ENCODE peak calls at places on chromosome 5, in nine cellular contexts. V is posterior vena cava; R is NCI-H1092 treated with DMSO at 0.1 percent for 48 hours; Q is GM10248; L is neural progenitor cell; D is WERI-Rb-1; O is stimulated activated CD4-positive, alpha-beta T cell treated with anti-CD3 and anti-CD28 coated beads, Interleukin-15, amount 100 ng/mL, for 1 hour; F is LoVo; N is DMS153. U is an unnamed sample.

GRCh38 chr5:80192507-80193241 is 63.2 kb downstream of the SERINC5 start:
- DNase-seq in V (no peak), R (no peak), Q (no peak), L (peak; percentile 39), D (no peak), O (no peak), F (no peak), N (no peak), U (no peak)

GRCh38 chr5:8993031-8993430 is 552.8 kb downstream of the SEMA5A start:
- DNase-seq in V (no peak), R (no peak), Q (no peak), L (peak; percentile 42), D (no peak), O (no peak), F (peak; percentile 13), N (no peak), U (peak; percentile 13)

GRCh38 chr5:79727722-79728355 is 38.2 kb downstream of the CMYA5 start:
- DNase-seq in V (no peak), R (no peak), Q (no peak), L (no peak), D (no peak), O (no peak), F (no peak), N (no peak), U (no peak)

GRCh38 chr5:14809369-14810144 is 62.0 kb downstream of the ANKH start:
- DNase-seq in V (peak; percentile 83), R (no peak), Q (peak; percentile 75), L (no peak), D (no peak), O (peak; percentile 43), F (peak; percentile 46), N (no peak), U (peak; percentile 98)

GRCh38 chr5:126594676-126595485 is at the start of gene ALDH7A1:
- DNase-seq in V (peak; percentile 97), R (peak; percentile 91), Q (peak; percentile 62), L (peak; percentile 98), D (peak; percentile 97), O (no peak), F (peak; percentile 93), N (peak; percentile 24), U (peak; percentile 35)

GRCh38 chr5:107393846-107394245 is 276.9 kb downstream of the EFNA5 start:
- DNase-seq in V (no peak), R (no peak), Q (no peak), L (no peak), D (no peak), O (no peak), F (no peak), N (no peak), U (no peak)

GRCh38 chr5:40842351-40842750 is 1.2 kb downstream of the CARD6 start:
- DNase-seq in V (no peak), R (no peak), Q (no peak), L (no peak), D (no peak), O (no peak), F (no peak), N (no peak), U (no peak)

GRCh38 chr5:2003690-2004365 is 121.1 kb upstream of the IRX4 start:
- DNase-seq in V (no peak), R (no peak), Q (no peak), L (no peak), D (no peak), O (no peak), F (no peak), N (no peak), U (no peak)

GRCh38 chr5:157322581-157322980 is 56.7 kb downstream of the CYFIP2 start:
- DNase-seq in V (no peak), R (no peak), Q (no peak), L (no peak), D (no peak), O (no peak), F (no peak), N (no peak), U (no peak)

GRCh38 chr5:108025957-108026356 is 355.2 kb upstream of the EFNA5 start:
- DNase-seq in V (no peak), R (no peak), Q (no peak), L (no peak), D (no peak), O (no peak), F (no peak), N (no peak), U (no peak)

GRCh38 chr5:60178101-60178500 is 284.6 kb upstream of the PDE4D start:
- DNase-seq in V (no peak), R (no peak), Q (no peak), L (no peak), D (no peak), O (no peak), F (no peak), N (no peak), U (no peak)

GRCh38 chr5:110040178-110040577 is 350.5 kb downstream of the MAN2A1 start:
- DNase-seq in V (no peak), R (no peak), Q (no peak), L (no peak), D (no peak), O (no peak), F (no peak), N (no peak), U (no peak)

GRCh38 chr5:135310328-135310989 is 88.6 kb downstream of the MACROH2A1 start:
- DNase-seq in V (no peak), R (no peak), Q (no peak), L (no peak), D (no peak), O (no peak), F (no peak), N (no peak), U (no peak)

GRCh38 chr5:22531986-22532385 is 321.2 kb downstream of the CDH12 start:
- DNase-seq in V (no peak), R (no peak), Q (no peak), L (no peak), D (no peak), O (no peak), F (no peak), N (no peak), U (no peak)

GRCh38 chr5:138542120-138542955 is 698 bp downstream of the ETF1 start:
- DNase-seq in V (peak; percentile 84), R (no peak), Q (no peak), L (peak; percentile 4), D (no peak), O (no peak), F (no peak), N (no peak), U (peak; percentile 43)

GRCh38 chr5:180631549-180632392 is 17.6 kb downstream of the FLT4 start:
- DNase-seq in V (no peak), R (peak; percentile 52), Q (no peak), L (peak; percentile 33), D (no peak), O (no peak), F (no peak), N (no peak), U (no peak)

GRCh38 chr5:1726956-1727355 is 72.7 kb downstream of the MRPL36 start:
- DNase-seq in V (peak; percentile 78), R (no peak), Q (no peak), L (no peak), D (no peak), O (no peak), F (no peak), N (no peak), U (no peak)